ENCODE peak calls at places on chromosomes 3 and 15, in five cellular contexts. J is K562, X is GM12878, D is HepG2, K is upper lobe of left lung. P is an unnamed sample.

GRCh38 chr15:58413253-58413652 is 18.5 kb upstream of the LIPC start:
- ATAC-seq in X (no peak), J (peak; percentile 54), K (no peak), D (no peak), P (no peak)

GRCh38 chr15:94001113-94001919 is 230.0 kb upstream of the MCTP2 start:
- ATAC-seq in X (no peak), K (no peak), J (no peak), D (no peak), P (no peak)

GRCh38 chr3:157290761-157291160 is 130.8 kb upstream of the CCNL1 start:
- ATAC-seq in D (no peak), K (no peak), X (no peak), J (no peak), P (peak; percentile 50)

GRCh38 chr3:97481416-97481815 is 283.1 kb upstream of the ARL6 start:
- ATAC-seq in X (peak; percentile 31), J (peak; percentile 77), K (no peak), D (peak; percentile 62), P (no peak)

GRCh38 chr3:61358364-61358763 is 107.1 kb upstream of the FHIT start:
- ATAC-seq in J (no peak), D (no peak), K (peak; percentile 67), X (peak; percentile 99), P (peak; percentile 73)

GRCh38 chr3:119831022-119831421 is 49.1 kb downstream of the NR1I2 start:
- ATAC-seq in K (no peak), J (no peak), X (peak; percentile 44), D (peak; percentile 43), P (no peak)

GRCh38 chr15:92818658-92819311 is 81.3 kb upstream of the CHD2 start:
- ATAC-seq in K (no peak), J (peak; percentile 39), X (no peak), D (no peak), P (no peak)

GRCh38 chr15:83200162-83200561 is 7.5 kb downstream of the HDGFL3 start:
- ATAC-seq in X (peak; percentile 39), K (no peak), D (no peak), J (no peak), P (no peak)

GRCh38 chr3:162138509-162138908 is 641.9 kb downstream of the OTOL1 start:
- ATAC-seq in X (no peak), K (no peak), D (no peak), J (no peak), P (no peak)

GRCh38 chr15:74964794-74965193 is 8.2 kb upstream of the RPP25 start:
- ATAC-seq in X (no peak), J (no peak), K (no peak), D (no peak), P (peak; percentile 34)

GRCh38 chr3:36227982-36228381 is 152.3 kb upstream of the STAC start:
- ATAC-seq in D (no peak), X (no peak), K (no peak), J (no peak), P (no peak)

GRCh38 chr15:27086146-27086545 is 115.2 kb downstream of the GABRG3 start:
- ATAC-seq in K (no peak), J (peak; percentile 68), X (no peak), D (no peak), P (no peak)

GRCh38 chr3:103126111-103126510 is 691.3 kb downstream of the ZPLD1 start:
- ATAC-seq in K (no peak), J (no peak), X (peak; percentile 52), D (no peak), P (no peak)

GRCh38 chr15:64695571-64695992 is 79.8 kb downstream of the RBPMS2 start:
- ATAC-seq in J (peak; percentile 86), K (no peak), X (peak; percentile 22), D (no peak), P (no peak)

GRCh38 chr3:16848007-16848406 is 36.7 kb upstream of the PLCL2 start:
- ATAC-seq in X (peak; percentile 66), D (no peak), K (no peak), J (no peak), P (no peak)

GRCh38 chr3:72520690-72521308 is 327.4 kb downstream of the SHQ1 start:
- ATAC-seq in D (peak; percentile 71), X (peak; percentile 55), J (no peak), K (no peak), P (no peak)

GRCh38 chr3:100753846-100754245 is 44.6 kb downstream of the TFG start:
- ATAC-seq in X (no peak), J (no peak), D (no peak), K (no peak), P (no peak)

GRCh38 chr3:140416686-140417085 is 261.2 kb upstream of the TRIM42 start:
- ATAC-seq in X (no peak), K (no peak), J (no peak), D (no peak), P (no peak)

GRCh38 chr3:173690542-173690941 is 293.0 kb downstream of the NLGN1 start:
- ATAC-seq in J (no peak), K (no peak), D (no peak), X (no peak), P (no peak)

GRCh38 chr3:181446741-181447140 is 265.0 kb upstream of the SOX2 start:
- ATAC-seq in X (no peak), K (no peak), J (no peak), D (no peak), P (no peak)

GRCh38 chr15:52037889-52038505 is 19.0 kb downstream of the MAPK6 start:
- ATAC-seq in X (peak; percentile 18), D (no peak), J (no peak), K (no peak), P (no peak)

GRCh38 chr15:84740691-84741090 is 7.7 kb upstream of the ZNF592 start:
- ATAC-seq in J (no peak), D (no peak), X (no peak), K (no peak), P (no peak)

GRCh38 chr3:190322604-190323240 is 476 bp upstream of the CLDN1 start:
- ATAC-seq in X (peak; percentile 3), D (no peak), K (no peak), J (no peak), P (no peak)

GRCh38 chr3:155512175-155512866 is 218.8 kb upstream of the STRIT1 start:
- ATAC-seq in X (no peak), K (no peak), J (no peak), D (no peak), P (no peak)

GRCh38 chr15:47542312-47543094 is 174.8 kb upstream of the SEMA6D start:
- ATAC-seq in X (no peak), K (no peak), J (no peak), D (no peak), P (no peak)

GRCh38 chr3:11195201-11195600 is 40.9 kb downstream of the HRH1 start:
- ATAC-seq in K (no peak), D (no peak), J (no peak), X (no peak), P (no peak)

GRCh38 chr3:122272889-122273288 is 52.2 kb upstream of the CSTA start:
- ATAC-seq in D (no peak), X (peak; percentile 19), K (no peak), J (no peak), P (no peak)

GRCh38 chr3:16467368-16467767 is 46.1 kb downstream of the RFTN1 start:
- ATAC-seq in D (no peak), X (peak; percentile 93), J (no peak), K (no peak), P (no peak)

GRCh38 chr15:81000144-81000625 is 538 bp upstream of the TLNRD1 start:
- ATAC-seq in K (no peak), X (peak; percentile 1), J (peak; percentile 5), D (no peak), P (no peak)

GRCh38 chr15:92958105-92958504 is 58.0 kb downstream of the CHD2 start:
- ATAC-seq in K (no peak), X (no peak), D (no peak), J (no peak), P (no peak)

GRCh38 chr3:194908432-194908966 is 222.8 kb downstream of the FAM43A start:
- ATAC-seq in D (no peak), J (no peak), X (no peak), K (no peak), P (no peak)

GRCh38 chr15:45795487-45796069 is 160.7 kb downstream of the SQOR start:
- ATAC-seq in X (peak; percentile 66), J (peak; percentile 54), K (no peak), D (peak; percentile 83), P (no peak)

GRCh38 chr15:32709295-32710033 is 8.3 kb upstream of the GREM1 start:
- ATAC-seq in X (no peak), D (peak; percentile 88), K (no peak), J (no peak), P (no peak)

GRCh38 chr3:140505256-140505655 is 172.6 kb upstream of the TRIM42 start:
- ATAC-seq in D (no peak), X (peak; percentile 98), K (no peak), J (no peak), P (no peak)

GRCh38 chr3:186790261-186790981 is 7.0 kb downstream of the EIF4A2 start:
- ATAC-seq in X (peak; percentile 63), J (peak; percentile 65), D (peak; percentile 46), K (no peak), P (no peak)
- TF ChIP-seq POLR2AphosphoS5 in X (peak; percentile 95), J (peak; percentile 82), D (peak; percentile 73), K (no peak), P (peak; percentile 15)

GRCh38 chr3:32780071-32780734 is 37.6 kb upstream of the TRIM71 start:
- ATAC-seq in D (peak; percentile 24), X (no peak), K (no peak), J (no peak), P (no peak)
- H3K4me3 ChIP-seq in D (peak overlapping the region; percentile 71), X (peak overlapping the region; percentile 66), K (peak overlapping the region; percentile 63), J (peak overlapping the region; percentile 50), P (no peak overlapping the region)

DNA sequence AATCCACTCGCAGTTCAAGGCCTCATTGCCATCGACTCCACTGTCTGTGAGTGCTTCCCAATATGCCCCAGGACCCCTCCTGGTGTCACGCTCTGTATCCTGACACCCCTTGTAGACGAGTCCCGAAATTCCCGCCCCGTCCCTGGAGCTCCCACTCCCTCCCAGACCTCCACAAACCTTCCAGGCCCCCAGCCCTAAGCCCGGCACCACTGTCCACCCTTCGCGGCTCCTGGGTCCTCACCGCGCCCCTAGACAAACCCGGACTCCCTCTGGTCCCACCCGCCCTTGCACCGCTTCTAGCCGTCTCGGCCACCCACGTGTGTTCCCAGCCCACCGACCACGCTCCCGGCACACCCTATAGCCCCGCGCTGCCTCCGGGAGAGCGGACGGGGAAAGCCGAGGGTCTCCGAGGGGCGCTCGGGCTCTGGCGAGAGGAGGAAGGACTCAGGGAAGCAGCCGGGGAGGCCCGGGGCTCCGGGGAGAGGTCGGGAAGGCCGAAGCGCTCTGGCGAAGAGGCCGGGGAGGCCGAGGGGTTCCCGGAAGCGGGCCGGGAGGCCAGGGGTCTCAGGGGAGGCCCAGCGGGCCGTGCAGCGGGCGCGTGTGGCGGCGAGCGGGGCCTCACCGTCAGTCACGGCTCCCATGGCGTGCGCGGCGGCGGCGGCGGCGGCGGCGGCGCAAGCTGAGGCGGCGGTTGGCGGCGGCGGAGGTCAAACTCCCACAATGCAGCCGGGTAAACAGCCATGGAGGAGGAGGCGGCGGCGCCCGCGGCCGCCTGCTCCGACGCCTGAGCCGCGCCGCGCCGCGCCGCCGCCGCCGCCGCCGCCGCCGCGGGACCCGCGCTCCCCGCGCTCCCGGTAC is at the start of the genes ATXN7 and THOC7:
- ATAC-seq in D (peak; percentile 87), X (peak; percentile 78), K (peak; percentile 79), J (peak; percentile 82), P (peak; percentile 89)
- TF ChIP-seq POLR2A in D (no peak), X (peak; percentile 81), K (no peak), J (peak; percentile 17), P (peak; percentile 19)

DNA sequence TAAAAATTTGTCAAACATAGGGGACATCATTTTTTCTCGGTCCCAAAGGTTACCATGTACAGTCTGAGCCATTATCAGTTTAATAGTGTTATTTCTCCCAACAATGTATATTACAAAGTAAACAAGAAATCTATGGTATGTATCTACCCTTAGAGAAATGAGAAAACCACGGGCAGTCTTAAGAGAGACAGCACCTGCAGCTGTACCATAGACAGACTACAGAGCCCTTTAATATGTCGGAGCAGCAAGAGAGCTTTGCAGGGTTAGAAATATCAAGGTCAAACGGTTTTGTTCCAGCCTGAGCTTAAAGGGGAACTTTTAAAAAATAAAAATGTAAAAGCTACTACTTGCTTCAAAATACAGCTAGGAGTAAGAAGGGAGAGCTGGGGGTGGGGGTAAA is 53.2 kb downstream of the SH3BP5 start:
- ATAC-seq in K (no peak), D (no peak), J (no peak), X (no peak), P (no peak)
- TF ChIP-seq POLR2AphosphoS5 in K (no peak), D (no peak), J (no peak), X (no peak), P (no peak)

P was measured in gastroesophageal sphincter.